ENCODE peak calls at places on chromosome 11, in eight cellular contexts. F is HepG2, M is GM12878, X is HCT116, N is stomach, B is GM23338, S is endothelial cell of umbilical vein, I is prostate gland. Y is an unnamed sample.

GRCh38 chr11:57713849-57714248 is 1.5 kb downstream of the TMX2 start:
- DNase-seq in B (no peak), N (no peak), I (no peak), X (no peak), F (no peak), S (no peak), M (no peak), Y (no peak)

GRCh38 chr11:74004694-74005615 is 3.9 kb downstream of the UCP3 start:
- DNase-seq in B (no peak), I (no peak), S (no peak), X (no peak), M (no peak), N (peak; percentile 53), F (no peak), Y (peak; percentile 93)

GRCh38 chr11:73950869-73951710 is at the start of gene DNAJB13:
- DNase-seq in F (peak; percentile 77), S (peak; percentile 46), X (peak; percentile 38), N (peak; percentile 37), M (peak; percentile 23), B (peak; percentile 88), I (peak; percentile 42), Y (no peak)

GRCh38 chr11:79173615-79174014 is 267.2 kb downstream of the TENM4 start:
- DNase-seq in S (no peak), M (no peak), X (no peak), I (no peak), F (no peak), N (no peak), B (peak; percentile 2), Y (no peak)

GRCh38 chr11:123535401-123535800 is 105.3 kb downstream of the GRAMD1B start:
- DNase-seq in X (no peak), B (no peak), I (no peak), S (no peak), M (no peak), F (no peak), N (no peak), Y (no peak)

GRCh38 chr11:78577495-78577894 is 2.8 kb upstream of the NARS2 start:
- DNase-seq in N (no peak), M (no peak), X (no peak), I (no peak), F (no peak), B (no peak), S (no peak), Y (no peak)

GRCh38 chr11:84714316-84714780 is 912.8 kb downstream of the DLG2 start:
- DNase-seq in B (peak; percentile 91), F (peak; percentile 58), N (peak; percentile 28), X (peak; percentile 12), I (peak; percentile 40), M (no peak), S (no peak), Y (peak; percentile 16)

GRCh38 chr11:102523887-102524286 is 6.7 kb downstream of the MMP7 start:
- DNase-seq in X (no peak), B (no peak), F (no peak), I (no peak), N (no peak), S (no peak), M (no peak), Y (no peak)

GRCh38 chr11:77276271-77276670 is 25.2 kb downstream of the GDPD4 start:
- DNase-seq in S (no peak), M (no peak), B (no peak), N (no peak), I (no peak), X (no peak), F (no peak), Y (no peak)

GRCh38 chr11:28606930-28607329 is 498.7 kb downstream of the METTL15 start:
- DNase-seq in M (no peak), X (no peak), B (peak; percentile 23), I (no peak), F (no peak), S (no peak), N (no peak), Y (no peak)

GRCh38 chr11:92501346-92501745 is 276.7 kb downstream of the FAT3 start:
- DNase-seq in N (no peak), M (no peak), B (no peak), I (no peak), X (no peak), F (no peak), S (no peak), Y (no peak)

GRCh38 chr11:102457056-102457677 is 4.6 kb upstream of the TMEM123 start:
- DNase-seq in M (no peak), B (no peak), N (no peak), S (no peak), X (no peak), I (no peak), F (no peak), Y (no peak)

GRCh38 chr11:6320411-6321207 is at the start of gene CAVIN3:
- DNase-seq in I (peak; percentile 17), B (peak; percentile 82), M (peak; percentile 43), X (peak; percentile 48), F (no peak), N (peak; percentile 70), S (peak; percentile 79), Y (peak; percentile 80)

GRCh38 chr11:65814960-65815565 is 18.7 kb upstream of the SNX32 start:
- DNase-seq in M (no peak), S (no peak), N (no peak), I (no peak), F (no peak), X (no peak), B (no peak), Y (no peak)

GRCh38 chr11:73229321-73230275 is 11.5 kb downstream of the P2RY2 start:
- DNase-seq in N (no peak), I (no peak), M (no peak), B (no peak), F (no peak), S (no peak), X (no peak), Y (peak; percentile 51)

GRCh38 chr11:95891423-95892177 is 32.3 kb downstream of the MTMR2 start:
- DNase-seq in S (no peak), B (no peak), N (no peak), M (no peak), I (no peak), F (no peak), X (no peak), Y (no peak)

GRCh38 chr11:132895340-132895739 is 637.0 kb downstream of the OPCML start:
- DNase-seq in F (no peak), S (no peak), N (no peak), I (no peak), B (no peak), M (no peak), X (no peak), Y (no peak)

GRCh38 chr11:105181521-105181920 is 42.0 kb upstream of the CARD18 start:
- DNase-seq in N (no peak), X (no peak), I (no peak), B (no peak), M (no peak), S (no peak), F (no peak), Y (no peak)

GRCh38 chr11:75101424-75102128 is 4.9 kb upstream of the OR2AT4 start:
- DNase-seq in B (no peak), N (no peak), I (no peak), S (no peak), X (no peak), M (no peak), F (no peak), Y (no peak)

DNA sequence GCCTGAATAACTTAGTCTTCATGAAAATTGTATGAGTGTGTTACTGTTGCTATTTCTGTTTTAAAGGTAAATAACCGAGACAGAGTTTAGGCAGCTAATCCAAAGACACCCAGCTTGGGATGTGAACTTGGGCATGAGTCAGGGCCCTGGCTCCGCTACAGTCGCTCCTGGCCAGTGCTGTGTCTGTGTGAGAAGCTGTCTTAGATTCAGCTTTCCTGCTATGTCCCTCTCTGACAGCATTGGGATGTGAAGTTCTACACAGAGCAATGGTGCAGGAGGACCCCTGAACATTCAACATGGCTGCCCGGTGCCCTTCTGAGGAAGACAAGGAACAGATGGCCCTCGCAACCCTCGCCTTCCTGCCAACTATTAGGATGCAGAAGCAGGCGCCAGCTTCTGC is 49.4 kb downstream of the GALNT18 start:
- DNase-seq in X (no peak), M (no peak), N (no peak), I (no peak), F (no peak), B (no peak), S (no peak), Y (no peak)
- TF ChIP-seq POLR2AphosphoS5 in X (no peak), M (no peak), N (no peak), I (no peak), F (no peak), B (no peak), S (no peak), Y (no peak)

GRCh38 chr11:126628450-126628789 is 272.9 kb downstream of the ST3GAL4 start:
- DNase-seq in I (no peak), M (no peak), X (no peak), B (no peak), S (no peak), N (no peak), F (no peak), Y (no peak)

GRCh38 chr11:126628790-126629621 is 273.5 kb downstream of the ST3GAL4 start:
- DNase-seq in B (no peak), X (no peak), M (no peak), S (no peak), F (no peak), N (no peak), I (no peak), Y (no peak)

GRCh38 chr11:126619516-126619915 is 264.0 kb downstream of the ST3GAL4 start:
- DNase-seq in S (no peak), N (no peak), X (no peak), B (no peak), F (no peak), M (no peak), I (no peak), Y (no peak)

GRCh38 chr11:126627376-126627775 is 271.9 kb downstream of the ST3GAL4 start:
- DNase-seq in M (no peak), X (no peak), S (no peak), N (no peak), F (no peak), B (no peak), I (no peak), Y (no peak)

DNA sequence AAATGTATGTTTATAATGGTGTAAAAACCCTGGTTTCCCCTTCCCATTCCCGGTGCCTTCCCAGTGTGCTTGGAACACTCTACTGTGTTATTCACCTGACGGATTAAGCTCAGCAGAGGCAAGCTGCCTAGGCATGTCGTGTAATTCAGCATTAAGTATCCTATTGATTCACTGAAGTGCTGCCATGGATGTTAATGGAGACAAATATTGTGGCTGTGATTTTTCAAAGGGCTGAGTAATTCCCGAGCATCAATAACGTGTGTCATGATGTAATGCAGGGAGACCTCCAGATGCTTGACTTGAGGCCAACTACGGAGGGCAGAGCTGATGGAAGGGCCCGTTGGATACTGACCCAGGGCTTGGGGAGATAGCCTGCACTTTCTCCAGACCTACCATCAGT is 269.0 kb downstream of the ST3GAL4 start:
- DNase-seq in I (no peak), F (no peak), X (no peak), M (no peak), N (no peak), B (no peak), S (no peak), Y (no peak)
- TF ChIP-seq POLR2AphosphoS5 in I (no peak), F (no peak), X (no peak), M (no peak), N (no peak), B (no peak), S (no peak), Y (no peak)

GRCh38 chr11:110028904-110029303 is 64.3 kb upstream of the ZC3H12C start:
- DNase-seq in X (no peak), F (no peak), N (no peak), S (no peak), M (peak; percentile 53), I (no peak), B (no peak), Y (no peak)
- TF ChIP-seq POLR2AphosphoS5 in X (no peak), F (no peak), N (no peak), S (no peak), M (no peak), I (no peak), B (no peak), Y (no peak)

GRCh38 chr11:64268687-64269379 is 15.6 kb downstream of the BAD start:
- DNase-seq in F (peak; percentile 33), I (no peak), S (peak; percentile 74), X (no peak), M (no peak), B (peak; percentile 53), N (peak; percentile 69), Y (peak; percentile 94)
- TF ChIP-seq POLR2AphosphoS5 in F (no peak), I (peak; percentile 15), S (no peak), X (peak; percentile 10), M (peak; percentile 0), B (no peak), N (peak; percentile 28), Y (peak; percentile 69)